ENCODE peak calls at places on chromosome 12, in six cellular contexts. E is ovary, H is mammary epithelial cell, Z is AG04450, P is Caco-2, R is psoas muscle. U is an unnamed sample.
A peak's percentile ranks its signal among the peaks of the same experiment; 100 is the strongest.

GRCh38 chr12:94049718-94050117 is 98.7 kb upstream of the PLXNC1 start:
- DNase-seq in E (no peak), H (no peak), P (no peak), R (no peak), Z (no peak), U (no peak)

GRCh38 chr12:15863258-15863835 is 18.8 kb upstream of the STRAP start:
- DNase-seq in R (no peak), H (no peak), Z (no peak), E (no peak), P (no peak), U (no peak)

GRCh38 chr12:71799105-71799504 is 40.5 kb upstream of the TBC1D15 start:
- DNase-seq in H (peak; percentile 34), Z (no peak), P (no peak), E (no peak), R (no peak), U (peak; percentile 42)

GRCh38 chr12:47235258-47236040 is 155.7 kb upstream of the AMIGO2 start:
- DNase-seq in R (no peak), H (no peak), Z (no peak), E (no peak), P (no peak), U (no peak)

GRCh38 chr12:87253157-87253556 is 776.0 kb downstream of the C12orf50 start:
- DNase-seq in E (no peak), H (peak; percentile 31), P (no peak), R (no peak), Z (no peak), U (peak; percentile 51)

GRCh38 chr12:69495071-69495470 is 24.9 kb downstream of the FRS2 start:
- DNase-seq in Z (no peak), R (no peak), E (no peak), P (no peak), H (no peak), U (no peak)

GRCh38 chr12:85530486-85530885 is 250.5 kb downstream of the ALX1 start:
- DNase-seq in H (no peak), P (no peak), R (no peak), Z (no peak), E (no peak), U (no peak)

GRCh38 chr12:857611-858010 is 91.9 kb downstream of the RAD52 start:
- DNase-seq in R (peak; percentile 82), E (no peak), H (peak; percentile 83), P (no peak), Z (peak; percentile 42), U (peak; percentile 83)

GRCh38 chr12:53044052-53044581 is 5.7 kb upstream of the TNS2 start:
- DNase-seq in P (no peak), H (no peak), E (peak; percentile 33), R (no peak), Z (no peak), U (no peak)

GRCh38 chr12:109947511-109947910 is 47.4 kb downstream of the TCHP start:
- DNase-seq in P (no peak), R (no peak), H (peak; percentile 11), Z (no peak), E (no peak), U (no peak)

GRCh38 chr12:27176765-27177164 is 67.3 kb upstream of the STK38L start:
- DNase-seq in Z (no peak), H (peak; percentile 84), P (no peak), R (no peak), E (no peak), U (peak; percentile 99)

GRCh38 chr12:76275511-76276093 is 72.6 kb downstream of the BBS10 start:
- DNase-seq in Z (no peak), E (no peak), P (no peak), H (no peak), R (no peak), U (no peak)

GRCh38 chr12:71476513-71476912 is 36.9 kb downstream of the LGR5 start:
- DNase-seq in R (no peak), Z (peak; percentile 68), P (no peak), E (no peak), H (peak; percentile 42), U (peak; percentile 39)

GRCh38 chr12:109899783-109900751 is at the start of gene TCHP:
- DNase-seq in P (peak; percentile 84), H (peak; percentile 85), Z (peak; percentile 64), R (peak; percentile 92), E (peak; percentile 84), U (peak; percentile 82)

GRCh38 chr12:49903700-49904423 is at the start of gene FAIM2:
- DNase-seq in P (no peak), R (peak; percentile 71), Z (peak; percentile 72), E (peak; percentile 70), H (no peak), U (no peak)

GRCh38 chr12:67925077-67925476 is 64.2 kb upstream of the IFNG-AS1 start:
- DNase-seq in H (no peak), P (no peak), E (no peak), Z (no peak), R (no peak), U (no peak)

GRCh38 chr12:51419473-51420228 is 5.0 kb upstream of the SLC4A8 start:
- DNase-seq in H (no peak), R (no peak), Z (no peak), E (no peak), P (peak; percentile 41), U (peak; percentile 10)

GRCh38 chr12:42097971-42098370 is 46.7 kb downstream of the GXYLT1 start:
- DNase-seq in Z (no peak), H (no peak), E (no peak), R (no peak), P (no peak), U (no peak)

GRCh38 chr12:109946505-109946904 is 46.4 kb downstream of the TCHP start:
- DNase-seq in Z (no peak), E (peak; percentile 51), R (no peak), P (no peak), H (no peak), U (peak; percentile 18)

GRCh38 chr12:103626498-103626897 is 39.4 kb downstream of the STAB2 start:
- DNase-seq in R (peak; percentile 77), E (no peak), Z (no peak), H (peak; percentile 66), P (peak; percentile 45), U (peak; percentile 67)

GRCh38 chr12:64633186-64633939 is 23.1 kb downstream of the RASSF3 start:
- DNase-seq in R (no peak), H (no peak), Z (no peak), P (no peak), E (no peak), U (no peak)

GRCh38 chr12:119931402-119931801 is 54.3 kb upstream of the CIT start:
- DNase-seq in R (no peak), H (peak; percentile 24), Z (no peak), E (no peak), P (no peak), U (peak; percentile 77)

GRCh38 chr12:104138747-104139186 is 757 bp upstream of the NFYB start:
- DNase-seq in R (peak; percentile 50), E (peak; percentile 35), H (no peak), P (peak; percentile 9), Z (no peak), U (no peak)

GRCh38 chr12:51923506-51924365 is 16.4 kb downstream of the ACVRL1 start:
- DNase-seq in P (peak; percentile 42), R (peak; percentile 88), E (peak; percentile 38), H (no peak), Z (no peak), U (no peak)

GRCh38 chr12:118813778-118814359 is 167.5 kb upstream of the SRRM4 start:
- DNase-seq in H (no peak), P (no peak), Z (no peak), R (no peak), E (no peak), U (no peak)
- H3K4me3 ChIP-seq in H (no peak overlapping the region), P (no peak overlapping the region), Z (no peak overlapping the region), R (no peak overlapping the region), E (no peak overlapping the region), U (no peak overlapping the region)

GRCh38 chr12:108126990-108127468 is 2.1 kb upstream of the WSCD2 start:
- DNase-seq in P (no peak), R (no peak), H (no peak), E (no peak), Z (no peak), U (no peak)

GRCh38 chr12:108128221-108129016 is 669 bp upstream of the WSCD2 start:
- DNase-seq in R (no peak), E (no peak), P (no peak), H (no peak), Z (no peak), U (no peak)

GRCh38 chr12:108129017-108129812 is at the start of gene WSCD2:
- DNase-seq in H (peak; percentile 18), P (peak; percentile 82), E (no peak), R (peak; percentile 62), Z (no peak), U (peak; percentile 9)

GRCh38 chr12:108126212-108126611 is 2.9 kb upstream of the WSCD2 start:
- DNase-seq in R (no peak), P (no peak), H (no peak), Z (no peak), E (no peak), U (no peak)

GRCh38 chr12:108127654-108128053 is 1.4 kb upstream of the WSCD2 start:
- DNase-seq in H (no peak), Z (no peak), P (no peak), E (no peak), R (no peak), U (no peak)
- H3K27me3 ChIP-seq in H (peaks cover 2% of the 10 kb centered on the region), Z (peaks cover 12% of the 10 kb centered on the region), P (no peaks in the 10 kb centered on the region), E (no peaks in the 10 kb centered on the region), R (peaks cover 47% of the 10 kb centered on the region), U (peaks cover 9% of the 10 kb centered on the region)

GRCh38 chr12:116727902-116728301 is 10.0 kb downstream of the SPRING1 start:
- DNase-seq in E (no peak), P (no peak), Z (no peak), R (no peak), H (no peak), U (no peak)
- H3K4me3 ChIP-seq in E (no peak overlapping the region), P (no peak overlapping the region), Z (no peak overlapping the region), R (no peak overlapping the region), H (no peak overlapping the region), U (no peak overlapping the region)

GRCh38 chr12:121525411-121525810 is 55.4 kb downstream of the KDM2B start:
- DNase-seq in E (no peak), P (no peak), Z (no peak), H (no peak), R (no peak), U (no peak)
- H3K27me3 ChIP-seq in E (no peaks in the 10 kb centered on the region), P (no peaks in the 10 kb centered on the region), Z (no peaks in the 10 kb centered on the region), H (no peaks in the 10 kb centered on the region), R (no peaks in the 10 kb centered on the region), U (no peaks in the 10 kb centered on the region)

DNA sequence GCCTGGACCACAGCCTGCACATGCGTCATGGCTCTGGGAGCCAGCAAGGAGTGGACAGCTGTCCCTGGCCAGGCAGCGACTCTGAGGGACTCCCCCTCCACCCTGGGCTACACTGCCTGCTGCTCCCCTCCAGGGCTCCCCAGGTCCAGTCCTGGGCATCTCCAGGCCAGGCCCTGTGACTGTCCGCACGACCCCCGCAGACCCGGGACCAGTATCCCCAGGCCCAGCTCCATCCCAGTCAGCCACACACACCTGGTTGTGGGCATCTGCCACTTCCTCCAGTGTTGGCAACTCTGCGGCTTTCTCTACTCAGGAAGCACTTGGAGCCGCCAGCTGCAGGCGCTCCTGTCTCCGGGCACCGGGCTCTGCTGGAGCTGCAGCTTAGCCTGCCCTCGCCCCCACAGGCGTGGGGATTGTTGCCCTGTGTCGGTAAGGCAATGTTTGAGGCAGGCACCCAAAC is 2.4 kb downstream of the ULK1 start:
- DNase-seq in Z (peak; percentile 52), H (no peak), E (no peak), P (no peak), R (peak; percentile 98), U (no peak)
- H3K4me3 ChIP-seq in Z (peak overlapping the region; percentile 69), H (no peak overlapping the region), E (peak overlapping the region; percentile 60), P (peak overlapping the region; percentile 75), R (peak overlapping the region; percentile 78), U (peak overlapping the region; percentile 61)

U was measured in bronchial epithelial cell.